ENCODE peak calls at places on chromosomes 11 and 22, in six cellular contexts. B is GM06990; I is left cardiac atrium; Z is endothelial cell; O is stimulated activated CD4-positive, alpha-beta T cell treated with anti-CD3 and anti-CD28 coated beads, Interleukin-1b, Interleukin-23, amount 100 ng/mL, for 24 hours; S is WTC11. L is an unnamed sample.

GRCh38 chr11:128547946-128548654 is 39.3 kb downstream of the ETS1 start:
- DNase-seq in I (no peak), B (no peak), O (no peak), S (no peak), Z (no peak), L (no peak)

GRCh38 chr11:48105096-48105990 is 111.3 kb upstream of the OR4B1 start:
- DNase-seq in Z (no peak), I (no peak), O (no peak), S (no peak), B (no peak), L (no peak)

GRCh38 chr22:26781591-26781990 is 124.2 kb downstream of the MIAT start:
- DNase-seq in S (no peak), I (no peak), B (no peak), Z (no peak), O (no peak), L (no peak)

GRCh38 chr22:44357962-44358553 is 45.3 kb upstream of the SHISAL1 start:
- DNase-seq in O (no peak), Z (no peak), S (peak), B (no peak), I (peak), L (peak)

GRCh38 chr11:86803641-86804040 is 3.3 kb downstream of the PRSS23 start:
- DNase-seq in B (no peak), S (no peak), Z (no peak), I (no peak), O (no peak), L (no peak)

GRCh38 chr11:110251837-110252236 is 44.6 kb downstream of the RDX start:
- DNase-seq in B (no peak), I (no peak), Z (no peak), S (no peak), O (no peak), L (no peak)

GRCh38 chr11:69480547-69481392 is 693 bp upstream of the LINC01488 start:
- DNase-seq in O (no peak), I (peak), S (no peak), Z (no peak), B (no peak), L (peak)

GRCh38 chr11:914204-914603 is 3.6 kb upstream of the CHID1 start:
- DNase-seq in Z (no peak), B (no peak), S (no peak), O (no peak), I (no peak), L (no peak)

GRCh38 chr11:129930306-129930705 is 34.9 kb upstream of the NFRKB start:
- DNase-seq in S (no peak), B (no peak), I (no peak), Z (no peak), O (no peak), L (no peak)

GRCh38 chr22:39545310-39546063 is 12.9 kb upstream of the RPS19BP1 start:
- DNase-seq in O (peak), I (no peak), S (peak), Z (peak), B (no peak), L (no peak)

GRCh38 chr22:32050678-32051515 is 7.8 kb downstream of the SLC5A1 start:
- DNase-seq in B (peak), Z (no peak), I (peak), O (peak), S (no peak), L (no peak)

GRCh38 chr11:76177250-76177686 is 29.0 kb downstream of the WNT11 start:
- DNase-seq in Z (no peak), O (no peak), S (no peak), I (no peak), B (no peak), L (no peak)

GRCh38 chr11:2651826-2652237 is 48.0 kb downstream of the KCNQ1OT1 start:
- DNase-seq in Z (no peak), B (no peak), S (no peak), O (no peak), I (no peak), L (peak)

GRCh38 chr22:31049815-31050420 is 31.2 kb upstream of the SMTN start:
- DNase-seq in Z (peak), S (no peak), B (no peak), I (no peak), O (no peak), L (no peak)

GRCh38 chr11:48272551-48273080 is 9.0 kb downstream of the OR4X1 start:
- DNase-seq in B (no peak), O (no peak), S (no peak), Z (no peak), I (no peak), L (no peak)

GRCh38 chr11:36126703-36127102 is 162.5 kb downstream of the COMMD9 start:
- DNase-seq in I (no peak), S (no peak), O (no peak), Z (no peak), B (no peak), L (no peak)

GRCh38 chr22:42595434-42595833 is 19.2 kb downstream of the POLDIP3 start:
- DNase-seq in B (no peak), I (no peak), Z (no peak), S (no peak), O (no peak), L (peak)

GRCh38 chr22:36104988-36105387 is 55.6 kb downstream of the APOL3 start:
- DNase-seq in I (no peak), Z (no peak), B (no peak), O (no peak), S (no peak), L (no peak)

GRCh38 chr11:60310407-60310998 is 16.6 kb upstream of the MS4A6E start:
- DNase-seq in B (no peak), I (no peak), S (no peak), Z (no peak), O (no peak), L (no peak)

GRCh38 chr22:37804886-37805857 is 2.6 kb upstream of the GCAT start:
- DNase-seq in Z (peak), I (peak), B (peak), O (peak), S (peak), L (peak)